ENCODE peak calls at places on chromosomes 11 and 22, in four cellular contexts. One of them, this sample, is unnamed. For H3K27me3 and H3K36me3, the result is how much of the 10 kb centered on the place peaks cover.

GRCh38 chr11:31464436-31464835 is 45.0 kb downstream of the IMMP1L start:
- DNase-seq in spleen: no peak
- DNase-seq in cardiac muscle cell: no peak
- DNase-seq in upper lobe of right lung: no peak
- DNase-seq in this sample: no peak

GRCh38 chr11:27248430-27249207 is 114.4 kb downstream of the CCDC34 start:
- DNase-seq in spleen: no peak
- DNase-seq in cardiac muscle cell: peak
- DNase-seq in upper lobe of right lung: no peak
- DNase-seq in this sample: no peak

GRCh38 chr11:60992842-60993409 is 21.4 kb downstream of the CD6 start:
- DNase-seq in spleen: no peak
- DNase-seq in cardiac muscle cell: peak
- DNase-seq in upper lobe of right lung: no peak
- DNase-seq in this sample: no peak

GRCh38 chr22:39685336-39686177 is 115.0 kb downstream of the CACNA1I start:
- DNase-seq in spleen: no peak
- DNase-seq in cardiac muscle cell: no peak
- DNase-seq in upper lobe of right lung: no peak
- DNase-seq in this sample: peak

GRCh38 chr11:46693597-46694012 is 6.8 kb downstream of the ARHGAP1 start:
- DNase-seq in spleen: no peak
- DNase-seq in cardiac muscle cell: peak
- DNase-seq in upper lobe of right lung: no peak
- DNase-seq in this sample: no peak

GRCh38 chr11:62508336-62509058 is 38.1 kb downstream of the AHNAK start:
- DNase-seq in spleen: peak
- DNase-seq in cardiac muscle cell: peak
- DNase-seq in upper lobe of right lung: peak
- DNase-seq in this sample: peak

GRCh38 chr22:47629791-47630655 is 867.6 kb downstream of the TBC1D22A start:
- DNase-seq in spleen: no peak
- DNase-seq in cardiac muscle cell: no peak
- DNase-seq in upper lobe of right lung: peak
- DNase-seq in this sample: no peak

GRCh38 chr11:115279831-115280761 is 224.1 kb downstream of the CADM1 start:
- DNase-seq in spleen: no peak
- DNase-seq in cardiac muscle cell: peak
- DNase-seq in upper lobe of right lung: no peak
- DNase-seq in this sample: no peak

GRCh38 chr22:40654522-40655167 is 18.1 kb upstream of the MRTFA start:
- DNase-seq in spleen: no peak
- DNase-seq in cardiac muscle cell: peak
- DNase-seq in upper lobe of right lung: no peak
- DNase-seq in this sample: peak

GRCh38 chr11:110737591-110737990 is 25.4 kb upstream of the ARHGAP20 start:
- DNase-seq in spleen: no peak
- DNase-seq in cardiac muscle cell: no peak
- DNase-seq in upper lobe of right lung: no peak
- DNase-seq in this sample: no peak

GRCh38 chr11:100740440-100740839 is 53.4 kb downstream of the ARHGAP42 start:
- DNase-seq in spleen: no peak
- DNase-seq in cardiac muscle cell: peak
- DNase-seq in upper lobe of right lung: no peak
- DNase-seq in this sample: no peak

GRCh38 chr22:29926057-29926456 is 43.1 kb downstream of the MTMR3 start:
- DNase-seq in spleen: no peak
- DNase-seq in cardiac muscle cell: no peak
- DNase-seq in upper lobe of right lung: no peak
- DNase-seq in this sample: no peak

GRCh38 chr11:111347723-111348115 is 31.4 kb downstream of the POU2AF1 start:
- DNase-seq in spleen: no peak
- DNase-seq in cardiac muscle cell: peak
- DNase-seq in upper lobe of right lung: no peak
- DNase-seq in this sample: no peak

GRCh38 chr11:58864335-58864734 is 19.8 kb upstream of the GLYATL2 start:
- DNase-seq in spleen: no peak
- DNase-seq in cardiac muscle cell: no peak
- DNase-seq in upper lobe of right lung: no peak
- DNase-seq in this sample: no peak

GRCh38 chr11:112837162-112837826 is 123.9 kb upstream of the NCAM1 start:
- DNase-seq in spleen: no peak
- DNase-seq in cardiac muscle cell: no peak
- DNase-seq in upper lobe of right lung: no peak
- DNase-seq in this sample: peak

GRCh38 chr11:66619080-66619554 is 2.7 kb downstream of the RBM14 start:
- DNase-seq in spleen: no peak
- DNase-seq in cardiac muscle cell: peak
- DNase-seq in upper lobe of right lung: no peak
- DNase-seq in this sample: no peak
- H3K4me3 ChIP-seq in spleen: peak
- H3K4me3 ChIP-seq in cardiac muscle cell: peak
- H3K4me3 ChIP-seq in upper lobe of right lung: peak
- H3K4me3 ChIP-seq in this sample: no peak

DNA sequence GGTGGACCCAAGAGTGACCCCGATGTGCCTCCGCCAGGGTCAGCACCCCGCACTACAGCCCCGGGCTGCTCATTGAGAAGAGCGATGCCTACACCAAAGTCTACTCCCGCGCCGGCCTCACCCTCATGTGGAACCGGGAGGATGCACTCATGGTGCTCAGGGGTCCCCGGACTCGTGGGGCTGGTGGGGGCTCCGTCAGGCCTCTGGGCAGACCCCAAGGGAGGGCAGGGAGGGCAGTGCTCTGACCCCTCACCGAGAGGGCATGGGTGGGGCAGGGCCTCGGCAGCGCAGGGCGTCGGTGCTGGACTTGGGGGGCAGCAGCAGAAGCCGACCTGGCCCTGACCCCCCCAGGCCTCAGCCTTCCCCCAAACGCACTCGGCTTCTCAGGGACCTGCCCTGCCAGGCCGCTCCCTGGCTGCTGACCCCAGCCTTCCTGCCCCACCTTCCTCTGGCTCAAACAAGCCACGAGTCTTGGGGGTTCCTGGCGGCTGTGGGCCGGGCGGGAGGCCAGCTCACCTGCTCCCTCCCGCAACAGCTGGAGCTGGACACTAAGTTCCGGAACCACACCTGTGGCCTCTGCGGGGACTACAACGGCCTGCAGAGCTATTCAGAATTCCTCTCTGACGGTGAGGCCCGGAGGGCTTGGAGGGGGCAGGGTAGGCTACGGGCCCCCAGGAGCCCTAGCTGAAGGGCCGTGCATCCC is 2.9 kb downstream of the MUC2 start:
- DNase-seq in spleen: peak
- DNase-seq in cardiac muscle cell: no peak
- DNase-seq in upper lobe of right lung: peak
- DNase-seq in this sample: peak
- H3K27me3 ChIP-seq in spleen: under half
- H3K27me3 ChIP-seq in cardiac muscle cell: under half
- H3K27me3 ChIP-seq in upper lobe of right lung: under half
- H3K27me3 ChIP-seq in this sample: under half

GRCh38 chr11:130318031-130318673 is 3.4 kb upstream of the ZBTB44 start:
- DNase-seq in spleen: no peak
- DNase-seq in cardiac muscle cell: no peak
- DNase-seq in upper lobe of right lung: no peak
- DNase-seq in this sample: no peak
- H3K36me3 ChIP-seq in spleen: under half
- H3K36me3 ChIP-seq in cardiac muscle cell: under half
- H3K36me3 ChIP-seq in upper lobe of right lung: under half
- H3K36me3 ChIP-seq in this sample: under half

GRCh38 chr11:75566763-75567279 is 4.8 kb downstream of the SERPINH1 start:
- DNase-seq in spleen: no peak
- DNase-seq in cardiac muscle cell: no peak
- DNase-seq in upper lobe of right lung: no peak
- DNase-seq in this sample: no peak

GRCh38 chr11:75563978-75564552 is 2.0 kb downstream of the SERPINH1 start:
- DNase-seq in spleen: no peak
- DNase-seq in cardiac muscle cell: peak
- DNase-seq in upper lobe of right lung: peak
- DNase-seq in this sample: peak

GRCh38 chr11:75567971-75568370 is 5.9 kb downstream of the SERPINH1 start:
- DNase-seq in spleen: no peak
- DNase-seq in cardiac muscle cell: no peak
- DNase-seq in upper lobe of right lung: no peak
- DNase-seq in this sample: no peak

GRCh38 chr11:75565221-75565814 is 3.3 kb downstream of the SERPINH1 start:
- DNase-seq in spleen: no peak
- DNase-seq in cardiac muscle cell: peak
- DNase-seq in upper lobe of right lung: no peak
- DNase-seq in this sample: peak

GRCh38 chr11:75565916-75566762 is 4.1 kb downstream of the SERPINH1 start:
- DNase-seq in spleen: no peak
- DNase-seq in cardiac muscle cell: no peak
- DNase-seq in upper lobe of right lung: no peak
- DNase-seq in this sample: no peak
- H3K4me3 ChIP-seq in spleen: no peak
- H3K4me3 ChIP-seq in cardiac muscle cell: no peak
- H3K4me3 ChIP-seq in upper lobe of right lung: peak
- H3K4me3 ChIP-seq in this sample: no peak

GRCh38 chr11:134516529-134516928 is 104.5 kb upstream of the B3GAT1 start:
- DNase-seq in spleen: peak
- DNase-seq in cardiac muscle cell: no peak
- DNase-seq in upper lobe of right lung: peak
- DNase-seq in this sample: peak
- H3K27me3 ChIP-seq in spleen: half or more
- H3K27me3 ChIP-seq in cardiac muscle cell: under half
- H3K27me3 ChIP-seq in upper lobe of right lung: under half
- H3K27me3 ChIP-seq in this sample: under half

GRCh38 chr22:37320726-37321286 is 38.5 kb downstream of the CYTH4 start:
- DNase-seq in spleen: no peak
- DNase-seq in cardiac muscle cell: no peak
- DNase-seq in upper lobe of right lung: no peak
- DNase-seq in this sample: no peak

GRCh38 chr22:37318255-37319109 is 36.2 kb downstream of the CYTH4 start:
- DNase-seq in spleen: no peak
- DNase-seq in cardiac muscle cell: no peak
- DNase-seq in upper lobe of right lung: no peak
- DNase-seq in this sample: peak

GRCh38 chr22:37319469-37319868 is 37.2 kb downstream of the CYTH4 start:
- DNase-seq in spleen: no peak
- DNase-seq in cardiac muscle cell: no peak
- DNase-seq in upper lobe of right lung: no peak
- DNase-seq in this sample: no peak

GRCh38 chr22:37324340-37325023 is 42.2 kb downstream of the CYTH4 start:
- DNase-seq in spleen: no peak
- DNase-seq in cardiac muscle cell: no peak
- DNase-seq in upper lobe of right lung: peak
- DNase-seq in this sample: peak

GRCh38 chr22:37321288-37321687 is 39.0 kb downstream of the CYTH4 start:
- DNase-seq in spleen: no peak
- DNase-seq in cardiac muscle cell: no peak
- DNase-seq in upper lobe of right lung: no peak
- DNase-seq in this sample: no peak
- H3K36me3 ChIP-seq in spleen: under half
- H3K36me3 ChIP-seq in cardiac muscle cell: under half
- H3K36me3 ChIP-seq in upper lobe of right lung: under half
- H3K36me3 ChIP-seq in this sample: under half

This sample was measured in H7.